ENCODE peak calls at places on chromosomes 11 and 22, in four cellular contexts. Q is mucosa of descending colon, M is HEK293T, B is pulmonary artery endothelial cell. C is an unnamed sample.
A peak's percentile ranks its signal among the peaks of the same experiment; 100 is the strongest.

GRCh38 chr11:2399488-2400068 is 972 bp upstream of the TSSC4 start:
- DNase-seq in Q (no peak), M (peak; percentile 30), B (no peak), C (peak; percentile 33)

GRCh38 chr11:129538323-129538722 is 162.7 kb downstream of the BARX2 start:
- DNase-seq in Q (no peak), M (no peak), B (no peak), C (no peak)

GRCh38 chr11:76025068-76025467 is 181.2 kb downstream of the WNT11 start:
- DNase-seq in Q (no peak), M (no peak), B (no peak), C (no peak)

GRCh38 chr11:101126551-101127347 is 2.9 kb downstream of the PGR start:
- DNase-seq in Q (no peak), M (no peak), B (no peak), C (no peak)

GRCh38 chr11:95132956-95133355 is 43.3 kb downstream of the ENDOD1 start:
- DNase-seq in Q (no peak), M (no peak), B (no peak), C (no peak)

GRCh38 chr22:17963015-17963414 is 61.3 kb downstream of the MICAL3 start:
- DNase-seq in Q (no peak), M (no peak), B (no peak), C (no peak)

GRCh38 chr11:60831143-60831500 is 10.8 kb upstream of the CCDC86 start:
- DNase-seq in Q (peak; percentile 83), M (peak; percentile 81), B (peak; percentile 44), C (peak; percentile 71)

GRCh38 chr22:35995345-35995744 is 33.3 kb downstream of the RBFOX2 start:
- DNase-seq in Q (no peak), M (no peak), B (no peak), C (no peak)

GRCh38 chr11:955154-956049 is 29.7 kb downstream of the AP2A2 start:
- DNase-seq in Q (peak; percentile 68), M (no peak), B (no peak), C (peak; percentile 92)

GRCh38 chr11:110527146-110527545 is 97.4 kb downstream of the FDX1 start:
- DNase-seq in Q (no peak), M (no peak), B (no peak), C (peak; percentile 71)

GRCh38 chr11:72730243-72730642 is 22.0 kb downstream of the ARAP1 start:
- DNase-seq in Q (no peak), M (no peak), B (no peak), C (no peak)

GRCh38 chr11:123137496-123138270 is 57.4 kb downstream of the CLMP start:
- DNase-seq in Q (peak; percentile 76), M (no peak), B (no peak), C (no peak)

GRCh38 chr11:113874096-113874919 is 1.1 kb downstream of the USP28 start:
- DNase-seq in Q (no peak), M (no peak), B (no peak), C (peak; percentile 41)

GRCh38 chr22:38205261-38206128 is 3.7 kb downstream of the MAFF start:
- DNase-seq in Q (peak; percentile 79), M (no peak), B (no peak), C (no peak)

GRCh38 chr11:124183045-124183444 is at the start of gene OR10D3:
- DNase-seq in Q (no peak), M (no peak), B (no peak), C (no peak)

GRCh38 chr11:2459016-2459725 is 14.4 kb downstream of the KCNQ1 start:
- DNase-seq in Q (peak; percentile 57), M (no peak), B (no peak), C (no peak)

GRCh38 chr11:35633827-35634226 is 15.6 kb downstream of the FJX1 start:
- DNase-seq in Q (no peak), M (no peak), B (no peak), C (no peak)

GRCh38 chr11:108945341-108945740 is 280.5 kb downstream of the DDX10 start:
- DNase-seq in Q (no peak), M (no peak), B (no peak), C (no peak)